ENCODE peak calls at places on chromosomes 3 and 15, in nine cellular contexts. One of them, this sample, is unnamed.

GRCh38 chr3:66029014-66029413 is 9.7 kb downstream of the MAGI1 start:
- DNase-seq in heart left ventricle: no peak
- DNase-seq in HFF-Myc: no peak
- DNase-seq in glutamatergic neuron: no peak
- DNase-seq in epithelial cell of proximal tubule: no peak
- DNase-seq in OCI-LY7: no peak
- DNase-seq in brain microvascular endothelial cell: no peak
- DNase-seq in A549: no peak
- DNase-seq in HFFc6: no peak
- DNase-seq in this sample: no peak

GRCh38 chr3:182214406-182214805 is 502.7 kb downstream of the SOX2 start:
- DNase-seq in HFFc6: no peak
- DNase-seq in epithelial cell of proximal tubule: no peak
- DNase-seq in OCI-LY7: no peak
- DNase-seq in glutamatergic neuron: no peak
- DNase-seq in A549: no peak
- DNase-seq in heart left ventricle: no peak
- DNase-seq in brain microvascular endothelial cell: no peak
- DNase-seq in HFF-Myc: no peak
- DNase-seq in this sample: no peak

GRCh38 chr3:50317303-50317702 is 5.2 kb downstream of the HYAL2 start:
- DNase-seq in glutamatergic neuron: no peak
- DNase-seq in HFF-Myc: no peak
- DNase-seq in OCI-LY7: no peak
- DNase-seq in brain microvascular endothelial cell: no peak
- DNase-seq in HFFc6: no peak
- DNase-seq in heart left ventricle: no peak
- DNase-seq in A549: no peak
- DNase-seq in epithelial cell of proximal tubule: no peak
- DNase-seq in this sample: no peak

GRCh38 chr3:155232605-155233004 is 60.9 kb downstream of the STRIT1 start:
- DNase-seq in A549: no peak
- DNase-seq in brain microvascular endothelial cell: peak; percentile 83
- DNase-seq in epithelial cell of proximal tubule: peak; percentile 79
- DNase-seq in HFFc6: peak; percentile 88
- DNase-seq in heart left ventricle: peak; percentile 65
- DNase-seq in glutamatergic neuron: no peak
- DNase-seq in HFF-Myc: peak; percentile 73
- DNase-seq in OCI-LY7: peak; percentile 25
- DNase-seq in this sample: peak; percentile 87

GRCh38 chr3:197329382-197329781 is 31.0 kb upstream of the DLG1 start:
- DNase-seq in brain microvascular endothelial cell: no peak
- DNase-seq in heart left ventricle: no peak
- DNase-seq in A549: no peak
- DNase-seq in HFF-Myc: no peak
- DNase-seq in OCI-LY7: no peak
- DNase-seq in HFFc6: no peak
- DNase-seq in glutamatergic neuron: no peak
- DNase-seq in epithelial cell of proximal tubule: no peak
- DNase-seq in this sample: no peak

GRCh38 chr3:138078901-138079344 is 36.5 kb downstream of the DZIP1L start:
- DNase-seq in heart left ventricle: no peak
- DNase-seq in glutamatergic neuron: no peak
- DNase-seq in brain microvascular endothelial cell: peak; percentile 98
- DNase-seq in HFF-Myc: peak; percentile 65
- DNase-seq in HFFc6: peak; percentile 94
- DNase-seq in OCI-LY7: no peak
- DNase-seq in epithelial cell of proximal tubule: peak; percentile 71
- DNase-seq in A549: peak; percentile 71
- DNase-seq in this sample: peak; percentile 59

GRCh38 chr3:185065059-185065458 is 87.8 kb downstream of the C3orf70 start:
- DNase-seq in HFF-Myc: no peak
- DNase-seq in glutamatergic neuron: no peak
- DNase-seq in epithelial cell of proximal tubule: no peak
- DNase-seq in OCI-LY7: no peak
- DNase-seq in HFFc6: no peak
- DNase-seq in heart left ventricle: no peak
- DNase-seq in A549: no peak
- DNase-seq in brain microvascular endothelial cell: no peak
- DNase-seq in this sample: no peak

GRCh38 chr3:194705227-194705626 is 19.5 kb downstream of the FAM43A start:
- DNase-seq in epithelial cell of proximal tubule: no peak
- DNase-seq in A549: no peak
- DNase-seq in glutamatergic neuron: no peak
- DNase-seq in OCI-LY7: no peak
- DNase-seq in heart left ventricle: no peak
- DNase-seq in HFFc6: no peak
- DNase-seq in brain microvascular endothelial cell: no peak
- DNase-seq in HFF-Myc: no peak
- DNase-seq in this sample: no peak

GRCh38 chr3:82087958-82088357 is 326.5 kb upstream of the GBE1 start:
- DNase-seq in brain microvascular endothelial cell: peak; percentile 85
- DNase-seq in epithelial cell of proximal tubule: peak; percentile 79
- DNase-seq in A549: no peak
- DNase-seq in glutamatergic neuron: no peak
- DNase-seq in OCI-LY7: no peak
- DNase-seq in HFFc6: peak; percentile 56
- DNase-seq in heart left ventricle: no peak
- DNase-seq in HFF-Myc: no peak
- DNase-seq in this sample: peak; percentile 22

GRCh38 chr3:104750581-104750980 is 616.1 kb upstream of the ALCAM start:
- DNase-seq in A549: no peak
- DNase-seq in heart left ventricle: no peak
- DNase-seq in OCI-LY7: no peak
- DNase-seq in HFFc6: no peak
- DNase-seq in brain microvascular endothelial cell: no peak
- DNase-seq in epithelial cell of proximal tubule: no peak
- DNase-seq in glutamatergic neuron: no peak
- DNase-seq in HFF-Myc: peak; percentile 26
- DNase-seq in this sample: peak; percentile 10

GRCh38 chr3:176147251-176147650 is 1050.0 kb downstream of the TBL1XR1 start:
- DNase-seq in OCI-LY7: no peak
- DNase-seq in HFF-Myc: no peak
- DNase-seq in glutamatergic neuron: no peak
- DNase-seq in heart left ventricle: no peak
- DNase-seq in brain microvascular endothelial cell: no peak
- DNase-seq in A549: no peak
- DNase-seq in epithelial cell of proximal tubule: no peak
- DNase-seq in HFFc6: no peak
- DNase-seq in this sample: no peak

GRCh38 chr15:52783929-52784798 is 6.0 kb downstream of the ONECUT1 start:
- DNase-seq in heart left ventricle: no peak
- DNase-seq in brain microvascular endothelial cell: no peak
- DNase-seq in HFF-Myc: no peak
- DNase-seq in OCI-LY7: no peak
- DNase-seq in HFFc6: no peak
- DNase-seq in A549: peak; percentile 56
- DNase-seq in epithelial cell of proximal tubule: no peak
- DNase-seq in glutamatergic neuron: peak; percentile 90
- DNase-seq in this sample: no peak

GRCh38 chr15:52786436-52787122 is 3.6 kb downstream of the ONECUT1 start:
- DNase-seq in brain microvascular endothelial cell: no peak
- DNase-seq in glutamatergic neuron: peak; percentile 65
- DNase-seq in OCI-LY7: no peak
- DNase-seq in HFF-Myc: no peak
- DNase-seq in heart left ventricle: no peak
- DNase-seq in A549: no peak
- DNase-seq in HFFc6: no peak
- DNase-seq in epithelial cell of proximal tubule: no peak
- DNase-seq in this sample: no peak

GRCh38 chr15:52785672-52786406 is 4.3 kb downstream of the ONECUT1 start:
- DNase-seq in heart left ventricle: no peak
- DNase-seq in epithelial cell of proximal tubule: no peak
- DNase-seq in HFFc6: no peak
- DNase-seq in HFF-Myc: no peak
- DNase-seq in brain microvascular endothelial cell: no peak
- DNase-seq in glutamatergic neuron: peak; percentile 52
- DNase-seq in OCI-LY7: no peak
- DNase-seq in A549: no peak
- DNase-seq in this sample: no peak

GRCh38 chr15:52783191-52783829 is 6.8 kb downstream of the ONECUT1 start:
- DNase-seq in OCI-LY7: no peak
- DNase-seq in HFF-Myc: no peak
- DNase-seq in glutamatergic neuron: no peak
- DNase-seq in A549: no peak
- DNase-seq in epithelial cell of proximal tubule: no peak
- DNase-seq in heart left ventricle: no peak
- DNase-seq in HFFc6: no peak
- DNase-seq in brain microvascular endothelial cell: no peak
- DNase-seq in this sample: no peak

GRCh38 chr15:52784799-52785671 is 5.1 kb downstream of the ONECUT1 start:
- DNase-seq in heart left ventricle: no peak
- DNase-seq in glutamatergic neuron: peak; percentile 77
- DNase-seq in epithelial cell of proximal tubule: no peak
- DNase-seq in HFFc6: no peak
- DNase-seq in OCI-LY7: no peak
- DNase-seq in A549: no peak
- DNase-seq in brain microvascular endothelial cell: no peak
- DNase-seq in HFF-Myc: no peak
- DNase-seq in this sample: no peak
- TF ChIP-seq CTCF in heart left ventricle: no peak
- TF ChIP-seq CTCF in glutamatergic neuron: no peak
- TF ChIP-seq CTCF in epithelial cell of proximal tubule: no peak
- TF ChIP-seq CTCF in HFFc6: no peak
- TF ChIP-seq CTCF in OCI-LY7: no peak
- TF ChIP-seq CTCF in A549: no peak
- TF ChIP-seq CTCF in brain microvascular endothelial cell: no peak
- TF ChIP-seq CTCF in HFF-Myc: no peak
- TF ChIP-seq CTCF in this sample: no peak

GRCh38 chr3:622314-622713 is 425.8 kb downstream of the CHL1 start:
- DNase-seq in OCI-LY7: no peak
- DNase-seq in glutamatergic neuron: no peak
- DNase-seq in HFF-Myc: no peak
- DNase-seq in brain microvascular endothelial cell: no peak
- DNase-seq in heart left ventricle: no peak
- DNase-seq in epithelial cell of proximal tubule: no peak
- DNase-seq in HFFc6: no peak
- DNase-seq in A549: no peak
- DNase-seq in this sample: no peak
- TF ChIP-seq CTCF in OCI-LY7: no peak
- TF ChIP-seq CTCF in glutamatergic neuron: no peak
- TF ChIP-seq CTCF in HFF-Myc: no peak
- TF ChIP-seq CTCF in brain microvascular endothelial cell: no peak
- TF ChIP-seq CTCF in heart left ventricle: no peak
- TF ChIP-seq CTCF in epithelial cell of proximal tubule: no peak
- TF ChIP-seq CTCF in HFFc6: no peak
- TF ChIP-seq CTCF in A549: no peak
- TF ChIP-seq CTCF in this sample: no peak

DNA sequence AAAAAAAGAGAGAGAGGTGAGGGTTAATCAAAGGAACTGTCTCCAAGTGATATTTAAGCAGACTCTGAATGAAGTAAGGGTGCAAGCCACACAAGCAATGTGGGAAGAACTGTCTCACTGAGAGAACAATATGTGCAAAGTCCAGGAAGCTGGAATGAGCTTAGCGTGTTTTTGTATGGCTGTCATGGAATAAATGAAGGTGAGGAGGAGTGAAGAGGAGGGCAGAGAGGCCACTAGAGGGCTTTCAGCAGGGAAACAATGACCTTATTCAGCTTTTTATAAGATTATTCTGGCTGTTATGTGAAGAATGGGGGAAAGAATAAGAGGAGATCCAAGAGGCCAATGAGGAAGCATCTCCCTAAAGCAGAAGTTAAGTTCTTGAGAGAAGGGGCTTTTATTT is 86.9 kb upstream of the COL8A1 start:
- DNase-seq in epithelial cell of proximal tubule: no peak
- DNase-seq in brain microvascular endothelial cell: no peak
- DNase-seq in heart left ventricle: no peak
- DNase-seq in HFFc6: no peak
- DNase-seq in glutamatergic neuron: no peak
- DNase-seq in HFF-Myc: no peak
- DNase-seq in A549: no peak
- DNase-seq in OCI-LY7: no peak
- DNase-seq in this sample: no peak
- TF ChIP-seq CTCF in epithelial cell of proximal tubule: peak; percentile 55
- TF ChIP-seq CTCF in brain microvascular endothelial cell: peak; percentile 53
- TF ChIP-seq CTCF in heart left ventricle: no peak
- TF ChIP-seq CTCF in HFFc6: peak; percentile 66
- TF ChIP-seq CTCF in glutamatergic neuron: no peak
- TF ChIP-seq CTCF in HFF-Myc: peak; percentile 8
- TF ChIP-seq CTCF in A549: peak; percentile 16
- TF ChIP-seq CTCF in OCI-LY7: peak; percentile 28
- TF ChIP-seq CTCF in this sample: no peak

GRCh38 chr3:186465508-186465907 is 78.7 kb downstream of the CRYGS start:
- DNase-seq in HFFc6: no peak
- DNase-seq in brain microvascular endothelial cell: no peak
- DNase-seq in A549: no peak
- DNase-seq in glutamatergic neuron: no peak
- DNase-seq in epithelial cell of proximal tubule: no peak
- DNase-seq in heart left ventricle: no peak
- DNase-seq in HFF-Myc: no peak
- DNase-seq in OCI-LY7: no peak
- DNase-seq in this sample: no peak

GRCh38 chr3:186461141-186461540 is 83.0 kb downstream of the CRYGS start:
- DNase-seq in A549: peak; percentile 65
- DNase-seq in epithelial cell of proximal tubule: peak; percentile 26
- DNase-seq in HFFc6: peak; percentile 45
- DNase-seq in heart left ventricle: no peak
- DNase-seq in OCI-LY7: no peak
- DNase-seq in brain microvascular endothelial cell: peak; percentile 62
- DNase-seq in glutamatergic neuron: no peak
- DNase-seq in HFF-Myc: peak; percentile 11
- DNase-seq in this sample: no peak

GRCh38 chr3:186466391-186466974 is 77.7 kb downstream of the CRYGS start:
- DNase-seq in HFFc6: no peak
- DNase-seq in brain microvascular endothelial cell: no peak
- DNase-seq in A549: no peak
- DNase-seq in glutamatergic neuron: no peak
- DNase-seq in HFF-Myc: no peak
- DNase-seq in epithelial cell of proximal tubule: no peak
- DNase-seq in OCI-LY7: no peak
- DNase-seq in heart left ventricle: no peak
- DNase-seq in this sample: no peak

GRCh38 chr3:186467969-186468368 is 76.2 kb downstream of the CRYGS start:
- DNase-seq in HFFc6: no peak
- DNase-seq in HFF-Myc: no peak
- DNase-seq in heart left ventricle: no peak
- DNase-seq in glutamatergic neuron: no peak
- DNase-seq in epithelial cell of proximal tubule: no peak
- DNase-seq in A549: no peak
- DNase-seq in brain microvascular endothelial cell: no peak
- DNase-seq in OCI-LY7: no peak
- DNase-seq in this sample: no peak

DNA sequence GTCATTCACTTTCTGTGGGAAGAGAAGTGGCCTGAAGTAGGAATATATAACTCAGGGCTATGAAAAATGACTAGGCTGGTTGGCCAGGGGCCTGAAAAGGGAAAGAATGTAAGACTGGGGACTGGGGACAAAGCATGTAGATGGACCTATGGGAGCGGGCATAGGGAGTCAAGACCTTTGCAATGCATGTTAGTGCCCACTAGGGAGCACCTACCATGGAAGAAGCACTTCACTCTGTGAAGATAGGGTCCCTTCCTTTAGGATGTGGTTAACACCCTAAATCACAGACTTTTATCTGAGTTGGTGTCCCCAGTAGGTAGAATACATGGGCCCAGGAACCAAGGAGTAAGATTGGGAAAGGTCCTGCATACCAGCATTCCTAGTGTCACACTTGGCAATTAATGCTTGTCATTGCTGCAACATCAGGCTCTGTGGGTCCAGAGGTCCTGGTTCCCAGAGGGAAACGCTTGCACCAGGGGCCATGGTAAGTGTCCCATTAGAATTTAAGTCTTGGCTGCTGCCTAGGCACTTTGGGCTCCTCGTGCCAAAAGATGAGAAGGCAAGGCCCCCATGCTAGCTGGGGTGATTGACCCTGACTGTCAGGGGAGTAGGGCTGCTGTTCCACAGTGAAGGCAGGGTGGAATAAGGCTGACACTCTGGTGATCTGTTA is 79.6 kb downstream of the CRYGS start:
- DNase-seq in heart left ventricle: no peak
- DNase-seq in A549: no peak
- DNase-seq in glutamatergic neuron: no peak
- DNase-seq in HFFc6: no peak
- DNase-seq in epithelial cell of proximal tubule: no peak
- DNase-seq in HFF-Myc: no peak
- DNase-seq in OCI-LY7: peak; percentile 41
- DNase-seq in brain microvascular endothelial cell: no peak
- DNase-seq in this sample: no peak
- TF ChIP-seq CTCF in heart left ventricle: no peak
- TF ChIP-seq CTCF in A549: no peak
- TF ChIP-seq CTCF in glutamatergic neuron: no peak
- TF ChIP-seq CTCF in HFFc6: peak; percentile 22
- TF ChIP-seq CTCF in epithelial cell of proximal tubule: peak; percentile 33
- TF ChIP-seq CTCF in HFF-Myc: no peak
- TF ChIP-seq CTCF in OCI-LY7: peak; percentile 67
- TF ChIP-seq CTCF in brain microvascular endothelial cell: peak; percentile 5
- TF ChIP-seq CTCF in this sample: no peak

This sample was measured in AG09319.